ENCODE peak calls at places on chromosomes 4 and X, in five cellular contexts. C is IMR-90, S is ovary, N is right lobe of liver, L is uterus. X is an unnamed sample.

GRCh38 chrX:53263597-53264094 is 17.7 kb downstream of the IQSEC2 start:
- DNase-seq in L (no peak), N (no peak), C (peak; percentile 71), S (no peak), X (no peak)

GRCh38 chrX:105191878-105192277 is 28.6 kb downstream of the TEX13A start:
- DNase-seq in C (no peak), N (no peak), S (no peak), L (no peak), X (peak; percentile 22)

GRCh38 chrX:76248901-76249300 is 76.0 kb downstream of the PBDC1 start:
- DNase-seq in L (no peak), N (no peak), S (no peak), C (no peak), X (no peak)

GRCh38 chr4:11605597-11605996 is 176.9 kb upstream of the HS3ST1 start:
- DNase-seq in S (no peak), N (no peak), C (peak; percentile 50), L (no peak), X (no peak)

GRCh38 chrX:108735087-108735679 is 1.2 kb downstream of the IRS4 start:
- DNase-seq in C (no peak), L (no peak), S (peak; percentile 21), N (no peak), X (no peak)

GRCh38 chr4:677431-678293 is 3.3 kb downstream of the MYL5 start:
- DNase-seq in C (no peak), L (no peak), N (no peak), S (no peak), X (no peak)

GRCh38 chrX:38664285-38664684 is 102.9 kb downstream of the TSPAN7 start:
- DNase-seq in L (no peak), C (peak; percentile 43), N (no peak), S (no peak), X (peak; percentile 17)

GRCh38 chr4:88823058-88823919 is 125.7 kb upstream of the NAP1L5 start:
- DNase-seq in L (peak; percentile 94), S (peak; percentile 87), N (peak; percentile 91), C (peak; percentile 98), X (peak; percentile 98)

GRCh38 chr4:4805805-4806345 is 53.6 kb upstream of the MSX1 start:
- DNase-seq in C (no peak), S (no peak), N (no peak), L (no peak), X (no peak)

GRCh38 chr4:109359040-109359646 is 56.7 kb upstream of the COL25A1 start:
- DNase-seq in N (no peak), L (no peak), C (no peak), S (no peak), X (no peak)

GRCh38 chr4:145891958-145892357 is 46.7 kb downstream of the ZNF827 start:
- DNase-seq in N (no peak), S (no peak), C (no peak), L (no peak), X (no peak)
- TF ChIP-seq CTCF in N (no peak), S (no peak), C (no peak), L (no peak), X (no peak)

GRCh38 chrX:75155830-75156525 is at the start of gene ABCB7:
- DNase-seq in C (peak; percentile 67), L (peak; percentile 58), N (peak; percentile 76), S (peak; percentile 58), X (peak; percentile 84)
- TF ChIP-seq POLR2A in C (no peak), L (no peak), N (peak; percentile 40), S (no peak), X (no peak)

GRCh38 chr4:28226962-28227361 is 1366.3 kb downstream of the STIM2 start:
- DNase-seq in L (no peak), S (no peak), N (no peak), C (no peak), X (no peak)

GRCh38 chr4:28225689-28226353 is 1365.2 kb downstream of the STIM2 start:
- DNase-seq in S (no peak), N (no peak), C (no peak), L (no peak), X (no peak)

GRCh38 chr4:28228575-28228974 is 1367.9 kb downstream of the STIM2 start:
- DNase-seq in C (peak; percentile 55), S (no peak), N (no peak), L (no peak), X (no peak)

GRCh38 chr4:28229092-28229491 is 1368.5 kb downstream of the STIM2 start:
- DNase-seq in L (no peak), S (no peak), C (peak; percentile 78), N (no peak), X (no peak)

GRCh38 chr4:28225005-28225404 is 1364.4 kb downstream of the STIM2 start:
- DNase-seq in S (no peak), N (peak; percentile 51), L (no peak), C (peak; percentile 67), X (no peak)
- TF ChIP-seq CTCF in S (no peak), N (peak; percentile 36), L (no peak), C (peak; percentile 55), X (no peak)

GRCh38 chrX:119853449-119853848 is 686 bp upstream of the UPF3B start:
- DNase-seq in N (no peak), L (no peak), C (no peak), S (no peak), X (peak; percentile 19)

GRCh38 chrX:119852410-119853353 is at the start of gene UPF3B:
- DNase-seq in C (peak; percentile 98), S (peak; percentile 93), L (peak; percentile 97), N (peak; percentile 97), X (peak; percentile 97)
- TF ChIP-seq POLR2A in C (peak; percentile 65), S (peak; percentile 56), L (peak; percentile 34), N (peak; percentile 58), X (no peak)

GRCh38 chr4:127809173-127809800 is 27.2 kb downstream of the HSPA4L start:
- DNase-seq in L (no peak), C (peak; percentile 29), S (no peak), N (no peak), X (no peak)
- TF ChIP-seq CTCF in L (no peak), C (peak; percentile 25), S (no peak), N (no peak), X (no peak)

GRCh38 chrX:107675365-107675654 is 47.0 kb downstream of the PRPS1 start:
- DNase-seq in S (no peak), C (no peak), N (no peak), L (no peak), X (no peak)

GRCh38 chrX:107676559-107677378 is 48.5 kb downstream of the PRPS1 start:
- DNase-seq in C (peak; percentile 84), S (peak; percentile 75), L (peak; percentile 87), N (peak; percentile 79), X (peak; percentile 80)

GRCh38 chrX:107674480-107675364 is 46.4 kb downstream of the PRPS1 start:
- DNase-seq in S (peak; percentile 38), N (peak; percentile 59), C (no peak), L (peak; percentile 88), X (peak; percentile 59)

GRCh38 chrX:107677501-107677901 is 49.2 kb downstream of the PRPS1 start:
- DNase-seq in N (no peak), C (no peak), S (no peak), L (no peak), X (no peak)

DNA sequence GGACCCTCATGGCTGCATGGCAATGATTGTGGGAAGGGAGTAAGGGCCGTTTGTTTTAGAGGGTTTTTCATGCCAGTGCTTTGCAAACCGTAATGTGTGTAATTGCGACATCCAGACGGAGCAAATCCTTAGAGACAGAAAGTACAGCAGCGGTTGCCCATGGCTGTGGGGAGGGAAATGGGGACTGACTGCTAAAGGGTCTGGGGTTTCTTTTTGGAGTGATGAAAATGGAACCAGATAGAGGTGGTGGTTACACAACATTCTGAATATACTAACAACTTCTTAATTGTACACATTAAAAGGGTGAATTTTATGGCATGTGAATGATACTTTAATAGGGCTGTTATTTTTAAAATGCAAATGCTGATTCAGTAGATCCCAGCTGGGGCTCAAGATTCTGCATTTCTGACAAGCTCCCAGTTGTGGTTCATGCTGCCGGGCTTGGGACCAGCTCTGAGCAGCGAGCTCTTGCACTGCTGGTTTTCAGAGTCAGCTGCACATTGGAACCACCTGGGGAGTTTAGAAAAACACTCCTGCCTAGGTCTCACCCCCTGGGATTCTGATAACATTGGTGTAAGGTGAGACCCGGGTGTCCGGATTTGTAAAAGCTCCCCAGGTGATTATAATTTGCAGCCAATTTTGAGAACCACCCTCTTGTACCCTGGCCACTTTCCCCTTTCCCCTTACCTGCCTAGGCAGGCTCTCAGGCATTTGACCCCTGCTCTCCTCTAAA is 47.7 kb downstream of the PRPS1 start:
- DNase-seq in N (peak; percentile 55), C (peak; percentile 35), S (no peak), L (peak; percentile 60), X (no peak)
- TF ChIP-seq POLR2A in N (no peak), C (no peak), S (no peak), L (no peak), X (no peak)

GRCh38 chrX:24515447-24515846 is 50.4 kb downstream of the PDK3 start:
- DNase-seq in C (peak; percentile 4), L (no peak), N (no peak), S (no peak), X (peak; percentile 36)
- TF ChIP-seq CTCF in C (no peak), L (no peak), N (no peak), S (no peak), X (peak; percentile 14)

X was measured in testis.